ENCODE peak calls at places on chromosomes 7 and 10, in nine cellular contexts. C is activated effector memory CD4-positive, alpha-beta T cell treated with Interleukin-2 at 50 U/mL for 16 hours; L is GM12878; R is HT1080; Z is A549; S is NCI-H1105; V is HCT116; G is GM04504; N is IMR-90. T is an unnamed sample.

GRCh38 chr10:679556-679955 is 9.9 kb downstream of the DIP2C start:
- DNase-seq in C (no peak), L (no peak), R (no peak), Z (no peak), S (no peak), V (no peak), G (no peak), N (no peak), T (no peak)

GRCh38 chr7:107850671-107851070 is 40.3 kb upstream of the DLD start:
- DNase-seq in C (no peak), L (no peak), R (no peak), Z (no peak), S (no peak), V (no peak), G (no peak), N (no peak), T (no peak)

GRCh38 chr7:24435002-24435401 is 138.2 kb upstream of the PALS2 start:
- DNase-seq in C (no peak), L (no peak), R (no peak), Z (no peak), S (no peak), V (no peak), G (no peak), N (no peak), T (no peak)

GRCh38 chr10:119541459-119542356 is 811 bp downstream of the RGS10 start:
- DNase-seq in C (peak; percentile 41), L (no peak), R (no peak), Z (no peak), S (no peak), V (no peak), G (no peak), N (no peak), T (no peak)

GRCh38 chr10:25974897-25975459 is 40.9 kb downstream of the MYO3A start:
- DNase-seq in C (no peak), L (no peak), R (no peak), Z (no peak), S (no peak), V (no peak), G (no peak), N (no peak), T (no peak)

GRCh38 chr7:46532571-46532970 is 611.5 kb upstream of the IGFBP3 start:
- DNase-seq in C (no peak), L (no peak), R (no peak), Z (no peak), S (no peak), V (no peak), G (no peak), N (peak; percentile 32), T (no peak)

GRCh38 chr7:116809636-116810266 is 52.6 kb upstream of the CAPZA2 start:
- DNase-seq in C (no peak), L (no peak), R (peak; percentile 61), Z (peak; percentile 79), S (peak; percentile 77), V (peak; percentile 67), G (peak; percentile 48), N (peak; percentile 77), T (peak; percentile 38)

GRCh38 chr7:152521420-152522337 is 85.9 kb upstream of the KMT2C start:
- DNase-seq in C (no peak), L (no peak), R (no peak), Z (peak; percentile 56), S (no peak), V (no peak), G (no peak), N (no peak), T (no peak)

GRCh38 chr7:157010588-157011332 is at the start of gene MNX1:
- DNase-seq in C (peak; percentile 22), L (no peak), R (peak; percentile 27), Z (peak; percentile 89), S (peak; percentile 87), V (peak; percentile 54), G (no peak), N (no peak), T (peak; percentile 78)

GRCh38 chr10:99435986-99436633 is 5.7 kb upstream of the GOT1 start:
- DNase-seq in C (no peak), L (no peak), R (peak; percentile 45), Z (peak; percentile 51), S (peak; percentile 30), V (peak; percentile 44), G (peak; percentile 13), N (peak; percentile 59), T (no peak)

GRCh38 chr10:72597897-72598296 is 28.0 kb downstream of the MICU1 start:
- DNase-seq in C (no peak), L (peak; percentile 7), R (no peak), Z (no peak), S (no peak), V (no peak), G (no peak), N (peak; percentile 40), T (no peak)

GRCh38 chr10:132396495-132397035 is 435 bp upstream of the PWWP2B start:
- DNase-seq in C (peak; percentile 56), L (no peak), R (no peak), Z (peak; percentile 42), S (no peak), V (no peak), G (no peak), N (peak; percentile 31), T (no peak)

GRCh38 chr10:15106352-15107013 is 9.3 kb downstream of the RPP38 start:
- DNase-seq in C (peak; percentile 41), L (peak; percentile 26), R (peak; percentile 62), Z (peak; percentile 79), S (peak; percentile 48), V (peak; percentile 50), G (no peak), N (peak; percentile 67), T (peak; percentile 6)

GRCh38 chr7:28316489-28316888 is 95.8 kb upstream of the CREB5 start:
- DNase-seq in C (no peak), L (no peak), R (no peak), Z (no peak), S (no peak), V (no peak), G (peak; percentile 19), N (peak; percentile 86), T (no peak)

GRCh38 chr7:65409363-65409762 is 35.7 kb downstream of the ZNF92 start:
- DNase-seq in C (no peak), L (no peak), R (no peak), Z (no peak), S (no peak), V (no peak), G (no peak), N (no peak), T (no peak)

GRCh38 chr10:96637709-96638108 is 50.9 kb upstream of the TM9SF3 start:
- DNase-seq in C (no peak), L (no peak), R (no peak), Z (no peak), S (no peak), V (no peak), G (no peak), N (no peak), T (no peak)

GRCh38 chr7:82331234-82331633 is 112.3 kb downstream of the CACNA2D1 start:
- DNase-seq in C (no peak), L (no peak), R (no peak), Z (no peak), S (no peak), V (no peak), G (no peak), N (no peak), T (no peak)